ENCODE peak calls at places on chromosomes 2 and 18, in five cellular contexts. One of them, this sample, is unnamed.

GRCh38 chr2:113089907-113090306 is 22.1 kb downstream of the IL1F10 start:
- DNase-seq in adrenal gland: no peak
- DNase-seq in kidney: no peak
- DNase-seq in CD8-positive, alpha-beta T cell: no peak
- DNase-seq in right lobe of liver: no peak
- DNase-seq in this sample: no peak

GRCh38 chr2:239355139-239355538 is 45.7 kb downstream of the HDAC4 start:
- DNase-seq in adrenal gland: no peak
- DNase-seq in kidney: no peak
- DNase-seq in CD8-positive, alpha-beta T cell: no peak
- DNase-seq in right lobe of liver: no peak
- DNase-seq in this sample: no peak

GRCh38 chr2:1826188-1826905 is 82.0 kb upstream of the PXDN start:
- DNase-seq in CD8-positive, alpha-beta T cell: no peak
- DNase-seq in adrenal gland: no peak
- DNase-seq in right lobe of liver: no peak
- DNase-seq in kidney: no peak
- DNase-seq in this sample: no peak

GRCh38 chr2:16313235-16313980 is 352.2 kb downstream of the CYRIA start:
- DNase-seq in kidney: no peak
- DNase-seq in right lobe of liver: no peak
- DNase-seq in CD8-positive, alpha-beta T cell: no peak
- DNase-seq in adrenal gland: no peak
- DNase-seq in this sample: no peak

GRCh38 chr2:31319391-31320175 is 85.6 kb downstream of the EHD3 start:
- DNase-seq in adrenal gland: peak; percentile 45
- DNase-seq in kidney: no peak
- DNase-seq in right lobe of liver: no peak
- DNase-seq in CD8-positive, alpha-beta T cell: no peak
- DNase-seq in this sample: peak; percentile 53

GRCh38 chr18:55353806-55354205 is 234.2 kb downstream of the TCF4 start:
- DNase-seq in right lobe of liver: no peak
- DNase-seq in CD8-positive, alpha-beta T cell: no peak
- DNase-seq in kidney: no peak
- DNase-seq in adrenal gland: no peak
- DNase-seq in this sample: peak; percentile 74

GRCh38 chr2:73063909-73064875 is 7.3 kb downstream of the SFXN5 start:
- DNase-seq in CD8-positive, alpha-beta T cell: no peak
- DNase-seq in kidney: no peak
- DNase-seq in right lobe of liver: no peak
- DNase-seq in adrenal gland: peak; percentile 60
- DNase-seq in this sample: peak; percentile 66

GRCh38 chr2:234772775-234773064 is 179.1 kb upstream of the SH3BP4 start:
- DNase-seq in CD8-positive, alpha-beta T cell: no peak
- DNase-seq in adrenal gland: no peak
- DNase-seq in kidney: no peak
- DNase-seq in right lobe of liver: no peak
- DNase-seq in this sample: no peak

GRCh38 chr2:179560257-179560735 is 295.7 kb upstream of the SESTD1 start:
- DNase-seq in adrenal gland: no peak
- DNase-seq in right lobe of liver: no peak
- DNase-seq in kidney: no peak
- DNase-seq in CD8-positive, alpha-beta T cell: no peak
- DNase-seq in this sample: no peak

GRCh38 chr2:109637749-109638570 is 23.8 kb downstream of the SOWAHC start:
- DNase-seq in right lobe of liver: no peak
- DNase-seq in kidney: no peak
- DNase-seq in adrenal gland: no peak
- DNase-seq in CD8-positive, alpha-beta T cell: no peak
- DNase-seq in this sample: no peak

GRCh38 chr2:55048514-55048924 is 1.7 kb downstream of the RTN4 start:
- DNase-seq in right lobe of liver: no peak
- DNase-seq in kidney: no peak
- DNase-seq in CD8-positive, alpha-beta T cell: no peak
- DNase-seq in adrenal gland: peak; percentile 42
- DNase-seq in this sample: peak; percentile 44

GRCh38 chr2:68368657-68369339 is 3.7 kb downstream of the PLEK start:
- DNase-seq in kidney: no peak
- DNase-seq in right lobe of liver: no peak
- DNase-seq in CD8-positive, alpha-beta T cell: no peak
- DNase-seq in adrenal gland: no peak
- DNase-seq in this sample: no peak

GRCh38 chr2:43798300-43798699 is 24.5 kb downstream of the DYNC2LI1 start:
- DNase-seq in adrenal gland: no peak
- DNase-seq in right lobe of liver: no peak
- DNase-seq in CD8-positive, alpha-beta T cell: no peak
- DNase-seq in kidney: no peak
- DNase-seq in this sample: peak; percentile 15

GRCh38 chr2:113791697-113792590 is 35.5 kb upstream of the SLC35F5 start:
- DNase-seq in CD8-positive, alpha-beta T cell: no peak
- DNase-seq in right lobe of liver: no peak
- DNase-seq in kidney: no peak
- DNase-seq in adrenal gland: no peak
- DNase-seq in this sample: no peak

GRCh38 chr2:176830362-176830761 is 382.2 kb upstream of the HNRNPA3 start:
- DNase-seq in kidney: no peak
- DNase-seq in right lobe of liver: no peak
- DNase-seq in adrenal gland: no peak
- DNase-seq in CD8-positive, alpha-beta T cell: no peak
- DNase-seq in this sample: peak; percentile 81

GRCh38 chr2:217517402-217517801 is 485.4 kb downstream of the TNS1 start:
- DNase-seq in adrenal gland: peak; percentile 38
- DNase-seq in CD8-positive, alpha-beta T cell: no peak
- DNase-seq in kidney: no peak
- DNase-seq in right lobe of liver: no peak
- DNase-seq in this sample: no peak

GRCh38 chr2:44453289-44453688 is 91.5 kb downstream of the CAMKMT start:
- DNase-seq in kidney: no peak
- DNase-seq in adrenal gland: no peak
- DNase-seq in CD8-positive, alpha-beta T cell: no peak
- DNase-seq in right lobe of liver: no peak
- DNase-seq in this sample: no peak

GRCh38 chr2:24613154-24613814 is 122.2 kb downstream of the NCOA1 start:
- DNase-seq in CD8-positive, alpha-beta T cell: peak; percentile 25
- DNase-seq in adrenal gland: no peak
- DNase-seq in kidney: no peak
- DNase-seq in right lobe of liver: no peak
- DNase-seq in this sample: peak; percentile 71

GRCh38 chr2:66437601-66438497 is 2.9 kb downstream of the MEIS1 start:
- DNase-seq in kidney: no peak
- DNase-seq in adrenal gland: peak; percentile 43
- DNase-seq in right lobe of liver: no peak
- DNase-seq in CD8-positive, alpha-beta T cell: no peak
- DNase-seq in this sample: peak; percentile 64

GRCh38 chr2:86016581-86016980 is 89.1 kb downstream of the POLR1A start:
- DNase-seq in CD8-positive, alpha-beta T cell: no peak
- DNase-seq in adrenal gland: no peak
- DNase-seq in kidney: no peak
- DNase-seq in right lobe of liver: no peak
- DNase-seq in this sample: no peak

GRCh38 chr2:126945118-126945517 is 46.4 kb downstream of the TEX51 start:
- DNase-seq in adrenal gland: no peak
- DNase-seq in kidney: no peak
- DNase-seq in right lobe of liver: no peak
- DNase-seq in CD8-positive, alpha-beta T cell: no peak
- DNase-seq in this sample: no peak

GRCh38 chr2:190216829-190217228 is 102.8 kb downstream of the HIBCH start:
- DNase-seq in right lobe of liver: peak; percentile 32
- DNase-seq in adrenal gland: peak; percentile 26
- DNase-seq in CD8-positive, alpha-beta T cell: no peak
- DNase-seq in kidney: peak; percentile 67
- DNase-seq in this sample: peak; percentile 27

GRCh38 chr2:8435608-8436007 is 246.2 kb upstream of the ID2 start:
- DNase-seq in adrenal gland: no peak
- DNase-seq in kidney: no peak
- DNase-seq in CD8-positive, alpha-beta T cell: no peak
- DNase-seq in right lobe of liver: no peak
- DNase-seq in this sample: peak; percentile 19

GRCh38 chr18:49241852-49242251 is 218.6 kb downstream of the DYM start:
- DNase-seq in kidney: no peak
- DNase-seq in CD8-positive, alpha-beta T cell: no peak
- DNase-seq in right lobe of liver: no peak
- DNase-seq in adrenal gland: no peak
- DNase-seq in this sample: peak; percentile 23

GRCh38 chr2:98515571-98515927 is 70.9 kb downstream of the INPP4A start:
- DNase-seq in CD8-positive, alpha-beta T cell: no peak
- DNase-seq in kidney: no peak
- DNase-seq in adrenal gland: no peak
- DNase-seq in right lobe of liver: no peak
- DNase-seq in this sample: no peak

DNA sequence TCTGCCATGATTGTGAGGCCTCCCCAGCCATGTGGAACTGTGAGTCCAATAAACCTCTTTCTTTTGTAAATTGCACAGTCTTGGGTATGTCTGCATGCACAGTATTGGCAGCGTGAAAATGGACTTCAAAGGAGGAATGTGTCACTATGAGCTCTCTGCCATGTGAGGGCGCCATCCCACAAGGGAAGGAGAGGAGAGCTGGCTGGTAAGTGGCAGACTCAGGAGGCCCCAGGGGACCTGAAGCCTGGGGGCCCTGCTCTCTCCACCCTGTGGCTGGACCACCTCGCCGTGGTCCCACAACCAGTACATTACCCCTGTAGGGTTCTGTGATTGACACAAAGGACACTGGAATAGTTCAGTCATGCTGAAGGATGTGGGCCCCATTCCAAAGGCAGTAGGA is 122.1 kb downstream of the RPIA start:
- DNase-seq in adrenal gland: no peak
- DNase-seq in right lobe of liver: no peak
- DNase-seq in CD8-positive, alpha-beta T cell: no peak
- DNase-seq in kidney: no peak
- DNase-seq in this sample: no peak
- TF ChIP-seq CTCF in adrenal gland: no peak
- TF ChIP-seq CTCF in right lobe of liver: no peak
- TF ChIP-seq CTCF in CD8-positive, alpha-beta T cell: no peak
- TF ChIP-seq CTCF in kidney: no peak
- TF ChIP-seq CTCF in this sample: no peak

GRCh38 chr2:152471499-152471898 is 136.5 kb downstream of the FMNL2 start:
- DNase-seq in CD8-positive, alpha-beta T cell: no peak
- DNase-seq in adrenal gland: no peak
- DNase-seq in kidney: no peak
- DNase-seq in right lobe of liver: no peak
- DNase-seq in this sample: no peak
- H3K4me1 ChIP-seq in CD8-positive, alpha-beta T cell: no peaks in the 10 kb centered on the region
- H3K4me1 ChIP-seq in adrenal gland: peaks cover 30% of the 10 kb centered on the region
- H3K4me1 ChIP-seq in kidney: peaks cover 18% of the 10 kb centered on the region
- H3K4me1 ChIP-seq in right lobe of liver: peaks cover 27% of the 10 kb centered on the region
- H3K4me1 ChIP-seq in this sample: peaks cover 42% of the 10 kb centered on the region

GRCh38 chr2:11155326-11156059 is at the start of gene SLC66A3:
- DNase-seq in CD8-positive, alpha-beta T cell: no peak
- DNase-seq in kidney: no peak
- DNase-seq in adrenal gland: peak; percentile 44
- DNase-seq in right lobe of liver: no peak
- DNase-seq in this sample: peak; percentile 89
- TF ChIP-seq CTCF in CD8-positive, alpha-beta T cell: no peak
- TF ChIP-seq CTCF in kidney: no peak
- TF ChIP-seq CTCF in adrenal gland: no peak
- TF ChIP-seq CTCF in right lobe of liver: peak; percentile 18
- TF ChIP-seq CTCF in this sample: peak; percentile 24

GRCh38 chr18:2654828-2655152 is 736 bp upstream of the SMCHD1 start:
- DNase-seq in adrenal gland: no peak
- DNase-seq in right lobe of liver: no peak
- DNase-seq in kidney: no peak
- DNase-seq in CD8-positive, alpha-beta T cell: no peak
- DNase-seq in this sample: no peak
- H3K4me1 ChIP-seq in adrenal gland: peaks cover 35% of the 10 kb centered on the region
- H3K4me1 ChIP-seq in right lobe of liver: peaks cover 19% of the 10 kb centered on the region
- H3K4me1 ChIP-seq in kidney: peaks cover 7% of the 10 kb centered on the region
- H3K4me1 ChIP-seq in CD8-positive, alpha-beta T cell: peaks cover 26% of the 10 kb centered on the region
- H3K4me1 ChIP-seq in this sample: peaks cover 5% of the 10 kb centered on the region

GRCh38 chr2:192029089-192029488 is 165.6 kb downstream of the TMEFF2 start:
- DNase-seq in right lobe of liver: no peak
- DNase-seq in adrenal gland: no peak
- DNase-seq in CD8-positive, alpha-beta T cell: no peak
- DNase-seq in kidney: no peak
- DNase-seq in this sample: peak; percentile 53
- TF ChIP-seq CTCF in right lobe of liver: no peak
- TF ChIP-seq CTCF in adrenal gland: no peak
- TF ChIP-seq CTCF in CD8-positive, alpha-beta T cell: no peak
- TF ChIP-seq CTCF in kidney: no peak
- TF ChIP-seq CTCF in this sample: peak; percentile 34

This sample was measured in A673.